ENCODE peak calls at places on chromosomes 5 and 9, in nine cellular contexts. K, L, O, D, U, G, A, Z and V are unnamed samples.

GRCh38 chr9:128218518-128219389 is 15.6 kb downstream of the DNM1 start:
- DNase-seq in K (peak; percentile 93), L (peak; percentile 98), O (peak; percentile 97), D (peak; percentile 99), U (peak; percentile 96), G (peak; percentile 55), A (peak; percentile 52), Z (peak; percentile 98), V (peak; percentile 88)

GRCh38 chr5:68499952-68500351 is 284.4 kb downstream of the PIK3R1 start:
- DNase-seq in K (no peak), L (no peak), O (no peak), D (no peak), U (no peak), G (peak; percentile 81), A (no peak), Z (no peak), V (no peak)

GRCh38 chr5:14063117-14063516 is 80.0 kb upstream of the TRIO start:
- DNase-seq in K (no peak), L (no peak), O (no peak), D (no peak), U (no peak), G (peak; percentile 43), A (no peak), Z (no peak), V (no peak)

GRCh38 chr5:115751176-115751575 is 65.3 kb downstream of the CDO1 start:
- DNase-seq in K (no peak), L (no peak), O (no peak), D (no peak), U (no peak), G (no peak), A (no peak), Z (no peak), V (no peak)

GRCh38 chr9:18610956-18611355 is 137.0 kb downstream of the ADAMTSL1 start:
- DNase-seq in K (no peak), L (no peak), O (no peak), D (no peak), U (no peak), G (peak; percentile 26), A (no peak), Z (no peak), V (no peak)

GRCh38 chr5:134226441-134227192 is 744 bp upstream of the PPP2CA start:
- DNase-seq in K (no peak), L (no peak), O (peak; percentile 10), D (no peak), U (no peak), G (peak; percentile 54), A (no peak), Z (peak; percentile 24), V (peak; percentile 16)

GRCh38 chr9:114757395-114757794 is 48.4 kb downstream of the TNFSF15 start:
- DNase-seq in K (no peak), L (no peak), O (no peak), D (no peak), U (no peak), G (no peak), A (no peak), Z (no peak), V (no peak)

GRCh38 chr9:130042931-130043653 is at the start of gene FNBP1:
- DNase-seq in K (peak; percentile 87), L (peak; percentile 95), O (peak; percentile 74), D (peak; percentile 94), U (peak; percentile 82), G (peak; percentile 75), A (no peak), Z (peak; percentile 82), V (peak; percentile 70)

GRCh38 chr5:140868721-140869554 is at the start of gene PCDHA11:
- DNase-seq in K (no peak), L (no peak), O (peak; percentile 55), D (no peak), U (no peak), G (no peak), A (no peak), Z (no peak), V (no peak)

GRCh38 chr5:158139161-158139560 is 280.2 kb upstream of the CLINT1 start:
- DNase-seq in K (no peak), L (no peak), O (peak; percentile 4), D (no peak), U (no peak), G (no peak), A (no peak), Z (no peak), V (no peak)

GRCh38 chr9:6590772-6591384 is 54.7 kb downstream of the GLDC start:
- DNase-seq in K (no peak), L (no peak), O (no peak), D (no peak), U (no peak), G (no peak), A (no peak), Z (no peak), V (no peak)

GRCh38 chr5:123155511-123155923 is 66.5 kb downstream of the PRDM6 start:
- DNase-seq in K (no peak), L (no peak), O (no peak), D (no peak), U (no peak), G (no peak), A (no peak), Z (no peak), V (no peak)

DNA sequence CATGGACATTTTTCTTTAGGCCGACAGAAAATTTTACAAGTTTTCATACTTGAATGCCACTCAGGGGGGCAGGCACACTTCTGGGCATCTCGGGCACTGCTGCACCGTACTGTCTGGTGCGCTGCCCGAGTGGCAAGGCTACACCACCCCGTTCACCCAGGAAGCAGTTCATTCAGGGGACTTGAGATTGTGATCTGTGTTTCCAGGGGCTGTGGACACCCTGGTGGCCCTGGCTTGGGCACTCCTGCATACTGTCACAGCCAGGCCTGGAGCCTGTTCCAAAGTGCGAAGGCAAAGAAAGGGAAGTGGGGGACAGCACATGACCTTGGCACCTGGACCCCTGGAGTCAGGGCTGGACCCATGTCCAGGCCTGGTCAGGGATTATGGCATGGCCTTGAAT is 197.6 kb downstream of the PAX5 start:
- DNase-seq in K (no peak), L (no peak), O (no peak), D (no peak), U (no peak), G (no peak), A (no peak), Z (no peak), V (no peak)
- TF ChIP-seq POLR2A in K (no peak), L (no peak), O (no peak), D (no peak), U (no peak), G (no peak), A (no peak), Z (no peak), V (no peak)

GRCh38 chr9:99259231-99259918 is 37.3 kb downstream of the SEC61B start:
- DNase-seq in K (peak; percentile 96), L (peak; percentile 95), O (no peak), D (peak; percentile 94), U (peak; percentile 99), G (no peak), A (no peak), Z (peak; percentile 94), V (peak; percentile 64)
- H3K4me3 ChIP-seq in K (peak overlapping the region; percentile 34), L (peak overlapping the region; percentile 21), O (no peak overlapping the region), D (peak overlapping the region; percentile 57), U (no peak overlapping the region), G (no peak overlapping the region), A (peak overlapping the region; percentile 42), Z (peak overlapping the region; percentile 49), V (peak overlapping the region; percentile 15)

GRCh38 chr5:148364343-148364742 is 19.4 kb upstream of the FBXO38 start:
- DNase-seq in K (no peak), L (no peak), O (no peak), D (no peak), U (no peak), G (no peak), A (no peak), Z (no peak), V (no peak)
- TF ChIP-seq POLR2A in K (no peak), L (no peak), O (no peak), D (no peak), U (no peak), G (no peak), A (no peak), Z (no peak), V (no peak)

DNA sequence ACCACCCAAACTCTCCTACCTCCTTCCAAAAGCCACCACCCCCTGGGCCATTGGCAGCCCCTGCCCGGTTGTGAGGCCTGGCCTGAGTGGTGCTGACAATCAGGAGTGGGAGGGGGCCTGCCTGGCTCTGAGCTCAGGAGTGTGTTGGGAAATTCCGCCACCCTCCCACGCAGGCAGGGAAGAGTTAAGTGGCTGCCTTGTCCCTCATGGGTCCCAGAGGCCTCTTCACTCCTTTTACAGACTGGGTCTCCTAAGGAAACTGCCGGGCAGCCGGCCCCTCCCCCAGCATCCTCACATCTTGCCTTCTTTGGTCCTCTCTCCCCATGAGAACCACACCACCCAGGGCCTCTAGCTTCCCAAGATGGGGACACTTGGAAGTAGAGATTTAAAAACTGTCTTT is 47.3 kb downstream of the PPARGC1B start:
- DNase-seq in K (peak; percentile 76), L (no peak), O (no peak), D (no peak), U (no peak), G (no peak), A (no peak), Z (no peak), V (no peak)
- H3K4me3 ChIP-seq in K (no peak overlapping the region), L (no peak overlapping the region), O (no peak overlapping the region), D (peak overlapping the region; percentile 13), U (no peak overlapping the region), G (no peak overlapping the region), A (no peak overlapping the region), Z (no peak overlapping the region), V (no peak overlapping the region)

GRCh38 chr5:143403607-143404415 is at the start of gene NR3C1:
- DNase-seq in K (peak; percentile 95), L (peak; percentile 97), O (peak; percentile 87), D (peak; percentile 94), U (peak; percentile 89), G (peak; percentile 86), A (peak; percentile 56), Z (peak; percentile 84), V (peak; percentile 75)
- TF ChIP-seq POLR2A in K (peak; percentile 58), L (no peak), O (peak; percentile 52), D (peak; percentile 40), U (no peak), G (peak; percentile 55), A (peak; percentile 54), Z (no peak), V (no peak)